ENCODE peak calls at places on chromosome 12, in eight cellular contexts. One of them, this sample, is unnamed.
A peak's percentile ranks its signal among the peaks of the same experiment; 100 is the strongest.

GRCh38 chr12:46303039-46303666 is 34.3 kb upstream of the SLC38A1 start:
- DNase-seq in heart left ventricle: no peak
- DNase-seq in naive thymus-derived CD4-positive, alpha-beta T cell: peak; percentile 52
- DNase-seq in pancreas: peak; percentile 61
- DNase-seq in OCI-LY7: peak; percentile 60
- DNase-seq in hepatocyte: peak; percentile 53
- DNase-seq in body of pancreas: peak; percentile 62
- DNase-seq in esophagus squamous epithelium: no peak
- DNase-seq in this sample: no peak

GRCh38 chr12:64864319-64864718 is 39.9 kb downstream of the TBC1D30 start:
- DNase-seq in esophagus squamous epithelium: no peak
- DNase-seq in OCI-LY7: no peak
- DNase-seq in pancreas: no peak
- DNase-seq in hepatocyte: no peak
- DNase-seq in heart left ventricle: no peak
- DNase-seq in body of pancreas: no peak
- DNase-seq in naive thymus-derived CD4-positive, alpha-beta T cell: no peak
- DNase-seq in this sample: no peak

GRCh38 chr12:51949342-51950030 is 2.0 kb upstream of the ACVR1B start:
- DNase-seq in naive thymus-derived CD4-positive, alpha-beta T cell: no peak
- DNase-seq in heart left ventricle: no peak
- DNase-seq in hepatocyte: no peak
- DNase-seq in OCI-LY7: no peak
- DNase-seq in pancreas: no peak
- DNase-seq in body of pancreas: no peak
- DNase-seq in esophagus squamous epithelium: no peak
- DNase-seq in this sample: no peak

GRCh38 chr12:130097342-130097741 is 64.9 kb upstream of the FZD10 start:
- DNase-seq in naive thymus-derived CD4-positive, alpha-beta T cell: no peak
- DNase-seq in esophagus squamous epithelium: no peak
- DNase-seq in hepatocyte: no peak
- DNase-seq in pancreas: no peak
- DNase-seq in body of pancreas: no peak
- DNase-seq in heart left ventricle: no peak
- DNase-seq in OCI-LY7: no peak
- DNase-seq in this sample: no peak

GRCh38 chr12:89427508-89428156 is 75.3 kb upstream of the DUSP6 start:
- DNase-seq in heart left ventricle: no peak
- DNase-seq in OCI-LY7: no peak
- DNase-seq in body of pancreas: no peak
- DNase-seq in hepatocyte: no peak
- DNase-seq in pancreas: no peak
- DNase-seq in naive thymus-derived CD4-positive, alpha-beta T cell: no peak
- DNase-seq in esophagus squamous epithelium: no peak
- DNase-seq in this sample: no peak

GRCh38 chr12:30546121-30546520 is 149.5 kb downstream of the IPO8 start:
- DNase-seq in naive thymus-derived CD4-positive, alpha-beta T cell: no peak
- DNase-seq in body of pancreas: no peak
- DNase-seq in pancreas: no peak
- DNase-seq in heart left ventricle: no peak
- DNase-seq in hepatocyte: no peak
- DNase-seq in esophagus squamous epithelium: no peak
- DNase-seq in OCI-LY7: no peak
- DNase-seq in this sample: no peak

GRCh38 chr12:45014396-45014795 is 36.5 kb downstream of the DBX2 start:
- DNase-seq in naive thymus-derived CD4-positive, alpha-beta T cell: no peak
- DNase-seq in pancreas: no peak
- DNase-seq in esophagus squamous epithelium: no peak
- DNase-seq in body of pancreas: no peak
- DNase-seq in OCI-LY7: no peak
- DNase-seq in heart left ventricle: no peak
- DNase-seq in hepatocyte: no peak
- DNase-seq in this sample: no peak

GRCh38 chr12:20214286-20214685 is 154.1 kb upstream of the PDE3A start:
- DNase-seq in naive thymus-derived CD4-positive, alpha-beta T cell: no peak
- DNase-seq in body of pancreas: no peak
- DNase-seq in esophagus squamous epithelium: no peak
- DNase-seq in pancreas: no peak
- DNase-seq in hepatocyte: peak; percentile 16
- DNase-seq in OCI-LY7: no peak
- DNase-seq in heart left ventricle: no peak
- DNase-seq in this sample: no peak

GRCh38 chr12:116604883-116605641 is 45.9 kb downstream of the MAP1LC3B2 start:
- DNase-seq in esophagus squamous epithelium: no peak
- DNase-seq in body of pancreas: no peak
- DNase-seq in naive thymus-derived CD4-positive, alpha-beta T cell: no peak
- DNase-seq in pancreas: no peak
- DNase-seq in heart left ventricle: no peak
- DNase-seq in OCI-LY7: no peak
- DNase-seq in hepatocyte: no peak
- DNase-seq in this sample: no peak

GRCh38 chr12:40439771-40440492 is 215.1 kb downstream of the LRRK2 start:
- DNase-seq in hepatocyte: no peak
- DNase-seq in heart left ventricle: no peak
- DNase-seq in naive thymus-derived CD4-positive, alpha-beta T cell: no peak
- DNase-seq in body of pancreas: no peak
- DNase-seq in OCI-LY7: no peak
- DNase-seq in pancreas: no peak
- DNase-seq in esophagus squamous epithelium: no peak
- DNase-seq in this sample: no peak

GRCh38 chr12:62268956-62269355 is 8.8 kb downstream of the USP15 start:
- DNase-seq in heart left ventricle: no peak
- DNase-seq in hepatocyte: no peak
- DNase-seq in body of pancreas: no peak
- DNase-seq in esophagus squamous epithelium: no peak
- DNase-seq in OCI-LY7: no peak
- DNase-seq in naive thymus-derived CD4-positive, alpha-beta T cell: no peak
- DNase-seq in pancreas: no peak
- DNase-seq in this sample: no peak

GRCh38 chr12:116542345-116542950 is 16.7 kb upstream of the MAP1LC3B2 start:
- DNase-seq in OCI-LY7: no peak
- DNase-seq in naive thymus-derived CD4-positive, alpha-beta T cell: no peak
- DNase-seq in hepatocyte: no peak
- DNase-seq in heart left ventricle: no peak
- DNase-seq in esophagus squamous epithelium: no peak
- DNase-seq in body of pancreas: no peak
- DNase-seq in pancreas: no peak
- DNase-seq in this sample: no peak

GRCh38 chr12:118126119-118126757 is 9.7 kb upstream of the PEBP1 start:
- DNase-seq in esophagus squamous epithelium: no peak
- DNase-seq in hepatocyte: no peak
- DNase-seq in body of pancreas: peak; percentile 94
- DNase-seq in pancreas: peak; percentile 99
- DNase-seq in OCI-LY7: no peak
- DNase-seq in naive thymus-derived CD4-positive, alpha-beta T cell: no peak
- DNase-seq in heart left ventricle: peak; percentile 37
- DNase-seq in this sample: no peak

GRCh38 chr12:56679834-56680575 is 8.1 kb downstream of the PTGES3 start:
- DNase-seq in naive thymus-derived CD4-positive, alpha-beta T cell: no peak
- DNase-seq in body of pancreas: no peak
- DNase-seq in OCI-LY7: no peak
- DNase-seq in esophagus squamous epithelium: no peak
- DNase-seq in pancreas: no peak
- DNase-seq in hepatocyte: no peak
- DNase-seq in heart left ventricle: no peak
- DNase-seq in this sample: no peak
- H3K4me1 ChIP-seq in naive thymus-derived CD4-positive, alpha-beta T cell: peaks cover 45% of the 10 kb centered on the region
- H3K4me1 ChIP-seq in body of pancreas: peaks cover 78% of the 10 kb centered on the region
- H3K4me1 ChIP-seq in OCI-LY7: peaks cover 19% of the 10 kb centered on the region
- H3K4me1 ChIP-seq in esophagus squamous epithelium: peaks cover 9% of the 10 kb centered on the region
- H3K4me1 ChIP-seq in pancreas: no peaks in the 10 kb centered on the region
- H3K4me1 ChIP-seq in hepatocyte: no peaks in the 10 kb centered on the region
- H3K4me1 ChIP-seq in heart left ventricle: peaks cover 76% of the 10 kb centered on the region
- H3K4me1 ChIP-seq in this sample: peaks cover 25% of the 10 kb centered on the region

DNA sequence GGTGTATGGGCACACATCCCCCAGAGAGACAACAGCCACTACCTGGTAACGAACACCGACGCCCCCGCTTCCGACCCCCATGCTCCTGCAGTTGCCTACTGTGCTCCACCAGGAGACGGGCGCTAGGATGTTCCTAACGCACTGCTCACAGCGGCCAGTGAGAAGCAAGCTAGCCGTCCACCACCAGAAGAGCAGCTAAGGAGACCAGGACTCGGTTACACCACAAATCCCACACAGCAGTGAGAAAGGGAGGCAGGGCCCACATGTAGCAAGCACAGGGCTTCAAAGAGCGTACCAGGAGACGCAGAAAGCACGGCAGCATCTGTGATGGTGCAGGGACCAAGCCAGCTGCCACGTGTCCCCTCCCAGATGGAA is 117.0 kb downstream of the NCOR2 start:
- DNase-seq in pancreas: no peak
- DNase-seq in body of pancreas: no peak
- DNase-seq in hepatocyte: no peak
- DNase-seq in OCI-LY7: no peak
- DNase-seq in esophagus squamous epithelium: no peak
- DNase-seq in heart left ventricle: no peak
- DNase-seq in naive thymus-derived CD4-positive, alpha-beta T cell: no peak
- DNase-seq in this sample: no peak
- H3K4me1 ChIP-seq in pancreas: no peaks in the 10 kb centered on the region
- H3K4me1 ChIP-seq in body of pancreas: peaks cover 12% of the 10 kb centered on the region
- H3K4me1 ChIP-seq in hepatocyte: no peaks in the 10 kb centered on the region
- H3K4me1 ChIP-seq in OCI-LY7: peaks cover 32% of the 10 kb centered on the region
- H3K4me1 ChIP-seq in esophagus squamous epithelium: peaks cover 23% of the 10 kb centered on the region
- H3K4me1 ChIP-seq in heart left ventricle: peaks cover 48% of the 10 kb centered on the region
- H3K4me1 ChIP-seq in naive thymus-derived CD4-positive, alpha-beta T cell: peaks cover 32% of the 10 kb centered on the region
- H3K4me1 ChIP-seq in this sample: peaks cover 25% of the 10 kb centered on the region

GRCh38 chr12:122099856-122100255 is 21.3 kb downstream of the MLXIP start:
- DNase-seq in pancreas: no peak
- DNase-seq in heart left ventricle: no peak
- DNase-seq in naive thymus-derived CD4-positive, alpha-beta T cell: peak; percentile 54
- DNase-seq in OCI-LY7: no peak
- DNase-seq in body of pancreas: no peak
- DNase-seq in esophagus squamous epithelium: no peak
- DNase-seq in hepatocyte: no peak
- DNase-seq in this sample: no peak
- H3K4me1 ChIP-seq in pancreas: peaks cover 59% of the 10 kb centered on the region
- H3K4me1 ChIP-seq in heart left ventricle: peaks cover 82% of the 10 kb centered on the region
- H3K4me1 ChIP-seq in naive thymus-derived CD4-positive, alpha-beta T cell: peaks cover 64% of the 10 kb centered on the region
- H3K4me1 ChIP-seq in OCI-LY7: peaks cover 15% of the 10 kb centered on the region
- H3K4me1 ChIP-seq in body of pancreas: peaks cover 89% of the 10 kb centered on the region
- H3K4me1 ChIP-seq in esophagus squamous epithelium: peaks cover 34% of the 10 kb centered on the region
- H3K4me1 ChIP-seq in hepatocyte: peaks cover 32% of the 10 kb centered on the region
- H3K4me1 ChIP-seq in this sample: peaks cover 8% of the 10 kb centered on the region

GRCh38 chr12:47754881-47755280 is 3.8 kb downstream of the RAPGEF3 start:
- DNase-seq in body of pancreas: peak; percentile 92
- DNase-seq in pancreas: peak; percentile 84
- DNase-seq in heart left ventricle: no peak
- DNase-seq in hepatocyte: no peak
- DNase-seq in naive thymus-derived CD4-positive, alpha-beta T cell: no peak
- DNase-seq in esophagus squamous epithelium: no peak
- DNase-seq in OCI-LY7: no peak
- DNase-seq in this sample: no peak

GRCh38 chr12:47757840-47758583 is 668 bp downstream of the RAPGEF3 start:
- DNase-seq in naive thymus-derived CD4-positive, alpha-beta T cell: no peak
- DNase-seq in pancreas: no peak
- DNase-seq in heart left ventricle: peak; percentile 70
- DNase-seq in OCI-LY7: no peak
- DNase-seq in esophagus squamous epithelium: no peak
- DNase-seq in body of pancreas: peak; percentile 21
- DNase-seq in hepatocyte: no peak
- DNase-seq in this sample: no peak

GRCh38 chr12:47757360-47757839 is 1.3 kb downstream of the RAPGEF3 start:
- DNase-seq in hepatocyte: no peak
- DNase-seq in body of pancreas: peak; percentile 10
- DNase-seq in heart left ventricle: no peak
- DNase-seq in esophagus squamous epithelium: no peak
- DNase-seq in OCI-LY7: no peak
- DNase-seq in naive thymus-derived CD4-positive, alpha-beta T cell: no peak
- DNase-seq in pancreas: no peak
- DNase-seq in this sample: no peak

GRCh38 chr12:47754126-47754525 is 4.6 kb downstream of the RAPGEF3 start:
- DNase-seq in OCI-LY7: no peak
- DNase-seq in hepatocyte: no peak
- DNase-seq in naive thymus-derived CD4-positive, alpha-beta T cell: no peak
- DNase-seq in heart left ventricle: no peak
- DNase-seq in pancreas: no peak
- DNase-seq in body of pancreas: no peak
- DNase-seq in esophagus squamous epithelium: no peak
- DNase-seq in this sample: no peak

GRCh38 chr12:47755655-47756562 is 2.8 kb downstream of the RAPGEF3 start:
- DNase-seq in body of pancreas: peak; percentile 47
- DNase-seq in naive thymus-derived CD4-positive, alpha-beta T cell: no peak
- DNase-seq in esophagus squamous epithelium: no peak
- DNase-seq in pancreas: no peak
- DNase-seq in OCI-LY7: no peak
- DNase-seq in hepatocyte: no peak
- DNase-seq in heart left ventricle: no peak
- DNase-seq in this sample: no peak
- H3K4me1 ChIP-seq in body of pancreas: peaks cover 56% of the 10 kb centered on the region
- H3K4me1 ChIP-seq in naive thymus-derived CD4-positive, alpha-beta T cell: peaks cover 11% of the 10 kb centered on the region
- H3K4me1 ChIP-seq in esophagus squamous epithelium: peaks cover 74% of the 10 kb centered on the region
- H3K4me1 ChIP-seq in pancreas: peaks cover 19% of the 10 kb centered on the region
- H3K4me1 ChIP-seq in OCI-LY7: peaks cover 49% of the 10 kb centered on the region
- H3K4me1 ChIP-seq in hepatocyte: peaks cover 27% of the 10 kb centered on the region
- H3K4me1 ChIP-seq in heart left ventricle: peaks cover 76% of the 10 kb centered on the region
- H3K4me1 ChIP-seq in this sample: peaks cover 32% of the 10 kb centered on the region

GRCh38 chr12:11787437-11787836 is 138.0 kb downstream of the ETV6 start:
- DNase-seq in hepatocyte: no peak
- DNase-seq in OCI-LY7: no peak
- DNase-seq in body of pancreas: no peak
- DNase-seq in naive thymus-derived CD4-positive, alpha-beta T cell: no peak
- DNase-seq in pancreas: no peak
- DNase-seq in heart left ventricle: no peak
- DNase-seq in esophagus squamous epithelium: no peak
- DNase-seq in this sample: no peak
- H3K4me1 ChIP-seq in hepatocyte: no peaks in the 10 kb centered on the region
- H3K4me1 ChIP-seq in OCI-LY7: peaks cover 48% of the 10 kb centered on the region
- H3K4me1 ChIP-seq in body of pancreas: peaks cover 11% of the 10 kb centered on the region
- H3K4me1 ChIP-seq in naive thymus-derived CD4-positive, alpha-beta T cell: no peaks in the 10 kb centered on the region
- H3K4me1 ChIP-seq in pancreas: no peaks in the 10 kb centered on the region
- H3K4me1 ChIP-seq in heart left ventricle: peaks cover 48% of the 10 kb centered on the region
- H3K4me1 ChIP-seq in esophagus squamous epithelium: no peaks in the 10 kb centered on the region
- H3K4me1 ChIP-seq in this sample: peaks cover 31% of the 10 kb centered on the region

This sample was measured in ascending aorta.